ENCODE peak calls at places on chromosomes 16 and 17, in seven cellular contexts. D, R, T, L, F, Z and J are unnamed samples.

GRCh38 chr17:72117748-72118587 is 2.9 kb upstream of the SOX9 start:
- DNase-seq in R (no peak), Z (no peak), F (no peak), T (no peak), D (no peak), L (no peak), J (no peak)

GRCh38 chr16:1331712-1332617 is 1.5 kb upstream of the BAIAP3 start:
- DNase-seq in D (peak; percentile 76), Z (no peak), F (peak; percentile 62), R (no peak), L (peak; percentile 51), T (peak; percentile 68), J (no peak)

GRCh38 chr17:76432712-76433336 is 20.1 kb downstream of the UBE2O start:
- DNase-seq in R (no peak), D (no peak), Z (peak; percentile 40), F (no peak), T (no peak), L (no peak), J (no peak)

GRCh38 chr17:36464765-36465088 is 21.8 kb upstream of the ZNHIT3 start:
- DNase-seq in T (no peak), F (no peak), Z (no peak), L (no peak), R (no peak), D (no peak), J (no peak)

GRCh38 chr16:63315229-63315628 is 1279.0 kb upstream of the CDH8 start:
- DNase-seq in D (no peak), T (no peak), L (no peak), R (no peak), F (no peak), Z (no peak), J (no peak)

GRCh38 chr17:52233176-52233575 is 74.7 kb upstream of the CA10 start:
- DNase-seq in F (no peak), L (no peak), Z (no peak), R (no peak), T (no peak), D (no peak), J (no peak)

GRCh38 chr16:10668322-10669045 is 26.2 kb downstream of the TEKT5 start:
- DNase-seq in F (no peak), L (peak; percentile 36), T (peak; percentile 21), D (no peak), R (no peak), Z (peak; percentile 51), J (no peak)

GRCh38 chr17:73906896-73907600 is 262.8 kb upstream of the SDK2 start:
- DNase-seq in F (no peak), Z (no peak), L (no peak), R (no peak), D (no peak), T (no peak), J (no peak)

GRCh38 chr17:32819787-32820186 is 57.1 kb downstream of the MYO1D start:
- DNase-seq in R (no peak), F (no peak), L (no peak), T (no peak), Z (no peak), D (no peak), J (no peak)

GRCh38 chr17:3927628-3928010 is 11.4 kb upstream of the P2RX1 start:
- DNase-seq in T (no peak), F (no peak), Z (no peak), L (no peak), D (no peak), R (no peak), J (no peak)

GRCh38 chr17:4538236-4539002 is 16.8 kb downstream of the MYBBP1A start:
- DNase-seq in Z (no peak), D (no peak), T (no peak), R (no peak), L (no peak), F (no peak), J (no peak)

GRCh38 chr16:11079657-11080187 is 135.4 kb downstream of the CLEC16A start:
- DNase-seq in D (no peak), T (no peak), F (no peak), Z (peak; percentile 57), L (peak; percentile 66), R (no peak), J (no peak)

GRCh38 chr16:23692190-23692837 is 13.6 kb downstream of the PLK1 start:
- DNase-seq in F (no peak), R (no peak), Z (no peak), T (no peak), D (no peak), L (no peak), J (no peak)

GRCh38 chr16:11819798-11820197 is 22.7 kb upstream of the ZC3H7A start:
- DNase-seq in D (no peak), R (no peak), L (no peak), T (no peak), Z (no peak), F (no peak), J (no peak)

GRCh38 chr17:28204751-28205150 is 114.2 kb upstream of the TMEM97 start:
- DNase-seq in R (no peak), Z (peak; percentile 85), L (peak; percentile 80), T (no peak), D (no peak), F (no peak), J (no peak)

GRCh38 chr16:27624154-27625049 is 74.5 kb downstream of the KATNIP start:
- DNase-seq in T (no peak), Z (no peak), D (no peak), L (no peak), F (no peak), R (no peak), J (no peak)

GRCh38 chr16:74577882-74578366 is 29.0 kb downstream of the GLG1 start:
- DNase-seq in Z (no peak), F (no peak), R (peak; percentile 16), L (peak; percentile 77), T (no peak), D (no peak), J (no peak)

GRCh38 chr17:63032141-63032540 is 66.1 kb downstream of the TANC2 start:
- DNase-seq in D (no peak), L (no peak), R (no peak), T (no peak), F (no peak), Z (no peak), J (no peak)

GRCh38 chr17:78849026-78849425 is 8.4 kb upstream of the USP36 start:
- DNase-seq in L (no peak), F (no peak), D (no peak), R (no peak), Z (no peak), T (no peak), J (no peak)

GRCh38 chr17:19650826-19651225 is 2.3 kb downstream of the ALDH3A2 start:
- DNase-seq in Z (no peak), L (peak; percentile 36), T (no peak), D (no peak), F (no peak), R (no peak), J (no peak)

GRCh38 chr16:85927938-85928337 is 29.0 kb downstream of the IRF8 start:
- DNase-seq in Z (no peak), L (no peak), T (no peak), D (no peak), R (no peak), F (no peak), J (no peak)

GRCh38 chr17:77667478-77667877 is 291.0 kb upstream of the TNRC6C start:
- DNase-seq in R (no peak), L (no peak), D (no peak), F (no peak), Z (no peak), T (no peak), J (no peak)

GRCh38 chr17:8473451-8474192 is 37.9 kb downstream of the NDEL1 start:
- DNase-seq in F (no peak), T (no peak), L (no peak), R (no peak), Z (no peak), D (no peak), J (no peak)

GRCh38 chr17:3890082-3890892 is 2.6 kb downstream of the CAMKK1 start:
- DNase-seq in T (peak; percentile 93), R (no peak), L (peak; percentile 94), D (peak; percentile 31), F (peak; percentile 55), Z (peak; percentile 98), J (no peak)

GRCh38 chr16:23174622-23175021 is 7.9 kb upstream of the SCNN1G start:
- DNase-seq in L (no peak), T (no peak), F (no peak), D (no peak), Z (peak; percentile 17), R (no peak), J (no peak)